ENCODE peak calls at places on chromosomes 1 and 21, in nine cellular contexts. A is H9; J is astrocyte of the spinal cord; S is ELR; Q is stimulated activated CD4-positive, alpha-beta T cell treated with anti-CD3 and anti-CD28 coated beads, Interleukin-1b, Interleukin-23, amount 100 ng/mL, for 48 hours; P is amniotic stem cell; G is HFFc6; M is fibroblast of the aortic adventitia; H is cortex of kidney. D is an unnamed sample.
A peak's percentile ranks its signal among the peaks of the same experiment; 100 is the strongest.

GRCh38 chr1:38352869-38353268 is 306.3 kb upstream of the POU3F1 start:
- DNase-seq in A (no peak), J (no peak), S (no peak), Q (no peak), P (no peak), G (no peak), M (no peak), H (no peak), D (no peak)

GRCh38 chr1:95245029-95245428 is 11.0 kb downstream of the RWDD3 start:
- DNase-seq in A (no peak), J (no peak), S (no peak), Q (no peak), P (no peak), G (no peak), M (no peak), H (no peak), D (no peak)

GRCh38 chr1:179510038-179510437 is 65.7 kb downstream of the NPHS2 start:
- DNase-seq in A (no peak), J (no peak), S (no peak), Q (no peak), P (no peak), G (no peak), M (no peak), H (no peak), D (no peak)

GRCh38 chr1:23194119-23194984 is 22.9 kb downstream of the HTR1D start:
- DNase-seq in A (no peak), J (peak; percentile 97), S (peak; percentile 97), Q (no peak), P (peak; percentile 68), G (peak; percentile 97), M (peak; percentile 78), H (no peak), D (peak; percentile 45)

GRCh38 chr1:41417335-41417682 is 56.1 kb downstream of the FOXO6 start:
- DNase-seq in A (no peak), J (no peak), S (no peak), Q (no peak), P (no peak), G (no peak), M (no peak), H (no peak), D (no peak)

GRCh38 chr1:207966521-207966920 is 55.6 kb upstream of the CD34 start:
- DNase-seq in A (no peak), J (no peak), S (peak; percentile 28), Q (no peak), P (no peak), G (no peak), M (no peak), H (no peak), D (no peak)

GRCh38 chr1:189616893-189617292 is 860.8 kb downstream of the BRINP3 start:
- DNase-seq in A (no peak), J (peak; percentile 37), S (peak; percentile 70), Q (no peak), P (peak; percentile 61), G (no peak), M (peak; percentile 24), H (no peak), D (no peak)

GRCh38 chr1:116794804-116795481 is 40.7 kb downstream of the CD2 start:
- DNase-seq in A (no peak), J (no peak), S (no peak), Q (no peak), P (no peak), G (no peak), M (no peak), H (no peak), D (no peak)

GRCh38 chr1:148158594-148158993 is 6.5 kb upstream of the NBPF11 start:
- DNase-seq in A (peak; percentile 29), J (no peak), S (no peak), Q (no peak), P (no peak), G (no peak), M (no peak), H (no peak), D (no peak)

GRCh38 chr21:20377250-20377649 is 621.0 kb upstream of the NCAM2 start:
- DNase-seq in A (no peak), J (no peak), S (no peak), Q (no peak), P (no peak), G (no peak), M (no peak), H (no peak), D (no peak)

GRCh38 chr1:42669936-42670335 is 11.7 kb downstream of the PPIH start:
- DNase-seq in A (no peak), J (no peak), S (no peak), Q (no peak), P (no peak), G (no peak), M (no peak), H (no peak), D (no peak)

GRCh38 chr1:37286881-37287280 is 187.5 kb upstream of the ZC3H12A start:
- DNase-seq in A (no peak), J (no peak), S (no peak), Q (no peak), P (no peak), G (no peak), M (no peak), H (no peak), D (no peak)

GRCh38 chr1:248013229-248013710 is at the start of gene OR2L5:
- DNase-seq in A (no peak), J (no peak), S (no peak), Q (no peak), P (no peak), G (no peak), M (no peak), H (no peak), D (no peak)

GRCh38 chr1:13701274-13701650 is 1.3 kb downstream of the PRDM2 start:
- DNase-seq in A (no peak), J (peak; percentile 2), S (no peak), Q (no peak), P (no peak), G (no peak), M (no peak), H (no peak), D (no peak)

GRCh38 chr21:37644666-37645065 is 271.6 kb downstream of the KCNJ6 start:
- DNase-seq in A (peak; percentile 69), J (no peak), S (no peak), Q (no peak), P (no peak), G (no peak), M (no peak), H (no peak), D (no peak)

GRCh38 chr21:29351691-29352090 is 53.0 kb downstream of the BACH1 start:
- DNase-seq in A (no peak), J (peak; percentile 77), S (no peak), Q (no peak), P (no peak), G (peak; percentile 70), M (peak; percentile 93), H (no peak), D (no peak)

GRCh38 chr1:214464303-214465287 is 86.8 kb downstream of the PTPN14 start:
- DNase-seq in A (no peak), J (no peak), S (no peak), Q (no peak), P (no peak), G (no peak), M (no peak), H (no peak), D (no peak)

GRCh38 chr1:201332616-201333335 is 44.7 kb downstream of the TNNT2 start:
- DNase-seq in A (no peak), J (no peak), S (no peak), Q (no peak), P (no peak), G (no peak), M (no peak), H (no peak), D (no peak)

D was measured in neural progenitor cell.